ENCODE peak calls at places on chromosomes 16 and 17, in five cellular contexts. A, K, G, D and Z are unnamed samples.

GRCh38 chr16:56336071-56336688 is 89.2 kb downstream of the AMFR start:
- DNase-seq in A (no peak), K (no peak), D (no peak), G (peak; percentile 72), Z (no peak)

GRCh38 chr16:23914935-23915549 is 79.3 kb downstream of the PRKCB start:
- DNase-seq in D (no peak), K (no peak), A (no peak), G (no peak), Z (no peak)

GRCh38 chr17:31413081-31413799 is 21.8 kb downstream of the RAB11FIP4 start:
- DNase-seq in D (no peak), K (no peak), A (no peak), G (no peak), Z (no peak)

GRCh38 chr17:27293359-27293897 is 486 bp upstream of the WSB1 start:
- DNase-seq in K (no peak), G (no peak), A (no peak), D (no peak), Z (no peak)

GRCh38 chr17:2233441-2233947 is 70.1 kb downstream of the SMG6 start:
- DNase-seq in D (no peak), G (no peak), A (peak; percentile 55), K (no peak), Z (no peak)

GRCh38 chr17:18025596-18026407 is 13.2 kb downstream of the ATPAF2 start:
- DNase-seq in G (no peak), A (no peak), D (no peak), K (no peak), Z (no peak)

GRCh38 chr16:1152651-1153259 is at the start of gene CACNA1H:
- DNase-seq in A (no peak), G (no peak), K (no peak), D (peak; percentile 43), Z (no peak)

GRCh38 chr17:14760719-14761425 is 460.0 kb downstream of the HS3ST3B1 start:
- DNase-seq in A (no peak), K (no peak), D (no peak), G (peak; percentile 42), Z (no peak)

GRCh38 chr17:73430165-73430680 is 118.4 kb upstream of the CDC42EP4 start:
- DNase-seq in K (no peak), A (no peak), D (no peak), G (no peak), Z (no peak)

GRCh38 chr17:39198186-39198566 is 707 bp upstream of the CACNB1 start:
- DNase-seq in A (no peak), K (no peak), G (no peak), D (no peak), Z (no peak)

GRCh38 chr16:78488461-78488860 is 389.0 kb downstream of the WWOX start:
- DNase-seq in A (no peak), K (no peak), G (no peak), D (no peak), Z (no peak)

GRCh38 chr17:42017866-42018200 is 594 bp upstream of the DNAJC7 start:
- DNase-seq in D (no peak), K (no peak), G (no peak), A (no peak), Z (no peak)

GRCh38 chr17:54451051-54451450 is 449.6 kb upstream of the TOM1L1 start:
- DNase-seq in A (no peak), D (no peak), G (no peak), K (no peak), Z (no peak)

GRCh38 chr16:88763502-88764053 is 21.4 kb downstream of the PIEZO1 start:
- DNase-seq in K (peak; percentile 42), G (no peak), A (no peak), D (no peak), Z (no peak)

GRCh38 chr16:56643833-56644232 is 5.4 kb downstream of the MT1A start:
- DNase-seq in D (no peak), G (no peak), K (no peak), A (no peak), Z (no peak)

GRCh38 chr16:77775911-77776909 is 12.2 kb upstream of the VAT1L start:
- DNase-seq in G (no peak), A (no peak), K (no peak), D (no peak), Z (no peak)

GRCh38 chr16:19127205-19127604 is 13.4 kb downstream of the ITPRIPL2 start:
- DNase-seq in D (no peak), K (no peak), A (no peak), G (no peak), Z (no peak)

GRCh38 chr17:66228887-66229782 is at the start of gene APOH:
- DNase-seq in G (no peak), D (no peak), A (no peak), K (no peak), Z (no peak)

GRCh38 chr17:27578718-27579085 is 52.3 kb upstream of the LGALS9 start:
- DNase-seq in G (no peak), D (no peak), K (no peak), A (no peak), Z (no peak)

GRCh38 chr16:48099455-48099854 is 56.3 kb downstream of the ABCC12 start:
- DNase-seq in A (no peak), D (no peak), K (no peak), G (no peak), Z (no peak)

GRCh38 chr16:64627288-64627687 is 494.6 kb downstream of the CDH11 start:
- DNase-seq in G (no peak), K (no peak), D (no peak), A (no peak), Z (no peak)

GRCh38 chr16:70430667-70431536 is 8.0 kb downstream of the ST3GAL2 start:
- DNase-seq in A (no peak), D (no peak), G (no peak), K (no peak), Z (no peak)

GRCh38 chr17:18377437-18378204 is at the start of gene EVPLL:
- DNase-seq in A (no peak), G (peak; percentile 59), K (peak; percentile 82), D (no peak), Z (no peak)

GRCh38 chr16:57480754-57481230 is 5.5 kb downstream of the DOK4 start:
- DNase-seq in G (no peak), D (no peak), K (no peak), A (no peak), Z (no peak)

GRCh38 chr16:4868046-4868445 is 20.8 kb downstream of the UBN1 start:
- DNase-seq in D (no peak), G (no peak), A (peak; percentile 46), K (no peak), Z (no peak)

GRCh38 chr17:50198026-50198669 is 3.3 kb downstream of the COL1A1 start:
- DNase-seq in D (no peak), K (peak; percentile 73), A (no peak), G (peak; percentile 79), Z (no peak)

GRCh38 chr17:4594406-4595349 is 10.3 kb downstream of the SMTNL2 start:
- DNase-seq in A (no peak), K (peak; percentile 67), D (no peak), G (no peak), Z (no peak)

GRCh38 chr17:62601438-62601837 is 26.0 kb upstream of the MRC2 start:
- DNase-seq in G (no peak), K (no peak), A (no peak), D (no peak), Z (no peak)
- TF ChIP-seq CTCF in G (no peak), K (no peak), A (no peak), D (no peak), Z (no peak)

GRCh38 chr16:87653234-87653633 is 50.9 kb downstream of the JPH3 start:
- DNase-seq in G (no peak), A (no peak), K (no peak), D (no peak), Z (no peak)
- TF ChIP-seq CTCF in G (no peak), A (peak; percentile 68), K (no peak), D (peak; percentile 72), Z (peak; percentile 50)

DNA sequence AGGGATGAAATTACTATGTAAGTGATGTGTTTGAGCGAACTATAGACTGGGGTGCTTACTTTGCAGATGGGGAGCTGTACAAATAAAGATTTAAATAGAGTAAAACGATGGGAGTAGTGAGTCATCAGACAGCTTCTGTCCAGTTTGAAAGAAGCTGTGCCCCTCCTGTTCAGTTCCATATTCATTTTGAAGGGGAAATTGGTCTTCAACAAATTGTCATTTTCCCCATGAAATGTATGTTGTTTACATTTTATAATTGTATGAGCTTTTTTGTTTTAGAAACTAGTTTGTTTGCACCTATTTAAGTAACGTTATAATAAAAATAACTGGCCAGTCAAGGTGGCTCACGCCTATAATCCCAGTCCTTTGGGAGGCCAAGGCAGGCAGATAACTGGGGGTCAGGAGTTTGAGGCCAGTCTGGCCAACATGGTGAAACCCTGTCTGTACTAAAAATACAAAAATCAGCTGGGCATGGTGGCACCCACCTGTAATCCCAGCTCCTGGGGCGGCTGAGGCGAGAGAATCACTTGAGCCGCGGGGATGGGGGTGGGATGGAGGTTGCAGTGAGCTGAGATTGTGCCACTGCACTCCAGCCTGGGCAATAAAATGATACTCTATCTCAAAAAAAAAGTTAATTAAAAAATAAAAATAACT is 20.2 kb downstream of the SEC14L1 start:
- DNase-seq in K (no peak), G (no peak), D (no peak), A (no peak), Z (no peak)
- TF ChIP-seq CTCF in K (no peak), G (no peak), D (no peak), A (no peak), Z (no peak)

GRCh38 chr16:20944861-20945390 is 44.4 kb downstream of the LYRM1 start:
- DNase-seq in D (no peak), G (no peak), A (no peak), K (no peak), Z (no peak)
- TF ChIP-seq CTCF in D (no peak), G (no peak), A (no peak), K (no peak), Z (peak; percentile 31)

GRCh38 chr16:67407788-67408452 is 8.4 kb downstream of the ZDHHC1 start:
- DNase-seq in A (no peak), K (no peak), D (no peak), G (no peak), Z (no peak)
- TF ChIP-seq CTCF in A (no peak), K (no peak), D (no peak), G (no peak), Z (peak; percentile 7)

DNA sequence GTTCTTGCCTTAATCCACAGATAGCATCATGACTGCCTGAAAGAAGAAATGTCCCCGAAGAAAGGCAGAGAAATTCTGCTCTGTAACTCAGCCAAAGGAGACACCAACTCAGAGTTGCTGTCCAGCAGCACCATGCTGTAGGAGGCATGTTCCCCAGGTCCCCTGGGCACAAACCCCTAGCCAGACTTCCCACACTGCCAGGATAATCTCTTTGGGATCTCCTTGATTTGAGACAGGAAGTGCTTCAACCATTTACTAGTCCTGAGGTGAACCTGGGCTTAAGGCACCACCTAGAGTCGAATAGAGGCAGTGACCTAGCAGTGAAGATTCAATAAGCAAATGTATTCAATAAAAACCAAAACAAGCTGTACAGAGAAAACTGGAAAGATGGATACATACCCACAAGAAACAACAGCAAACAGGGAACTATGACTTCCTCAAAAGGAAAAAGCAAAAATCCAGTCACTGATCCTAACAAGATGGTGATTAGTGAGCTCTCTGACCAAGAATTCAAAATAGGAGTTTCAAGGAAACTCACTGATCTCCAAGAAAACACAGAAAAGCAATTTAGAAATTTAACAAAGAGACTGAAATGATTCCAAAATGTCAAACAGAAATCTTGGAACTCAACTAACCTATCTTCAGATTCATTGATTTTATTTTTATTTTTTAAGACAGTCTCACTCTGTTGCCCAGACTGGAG is 5.7 kb downstream of the OR4D2 start:
- DNase-seq in D (no peak), A (peak; percentile 5), G (no peak), K (no peak), Z (no peak)
- TF ChIP-seq CTCF in D (no peak), A (peak; percentile 60), G (no peak), K (peak; percentile 12), Z (peak; percentile 20)

GRCh38 chr17:57289613-57290012 is 33.3 kb downstream of the MSI2 start:
- DNase-seq in A (no peak), D (no peak), G (no peak), K (no peak), Z (no peak)
- TF ChIP-seq CTCF in A (no peak), D (no peak), G (no peak), K (no peak), Z (no peak)

GRCh38 chr16:87439926-87440325 is 47.8 kb downstream of the MAP1LC3B start:
- DNase-seq in A (no peak), G (no peak), K (no peak), D (no peak), Z (no peak)
- TF ChIP-seq CTCF in A (no peak), G (no peak), K (no peak), D (no peak), Z (no peak)